ENCODE peak calls at places on chromosomes 3 and 15, in seven cellular contexts. One of them, this sample, is unnamed.

GRCh38 chr15:98954411-98954810 is 53.2 kb downstream of the PGPEP1L start:
- DNase-seq in trophoblast cell: no peak
- DNase-seq in neuronal stem cell: no peak
- DNase-seq in H1: no peak
- DNase-seq in mesendoderm: no peak
- DNase-seq in mesenchymal stem cell: peak
- DNase-seq in IMR-90: peak
- DNase-seq in this sample: no peak

GRCh38 chr3:59545369-59545768 is 495.5 kb upstream of the CFAP20DC start:
- DNase-seq in trophoblast cell: no peak
- DNase-seq in IMR-90: no peak
- DNase-seq in mesendoderm: peak
- DNase-seq in mesenchymal stem cell: no peak
- DNase-seq in neuronal stem cell: no peak
- DNase-seq in H1: no peak
- DNase-seq in this sample: no peak

GRCh38 chr15:35477853-35478252 is 68.1 kb downstream of the DPH6 start:
- DNase-seq in neuronal stem cell: no peak
- DNase-seq in mesendoderm: no peak
- DNase-seq in H1: no peak
- DNase-seq in mesenchymal stem cell: no peak
- DNase-seq in IMR-90: no peak
- DNase-seq in trophoblast cell: peak
- DNase-seq in this sample: no peak

GRCh38 chr15:86854186-86854585 is 774.5 kb downstream of the AGBL1 start:
- DNase-seq in IMR-90: no peak
- DNase-seq in trophoblast cell: no peak
- DNase-seq in mesendoderm: no peak
- DNase-seq in mesenchymal stem cell: no peak
- DNase-seq in neuronal stem cell: no peak
- DNase-seq in H1: no peak
- DNase-seq in this sample: no peak

GRCh38 chr3:55899887-55900286 is 412.8 kb upstream of the WNT5A start:
- DNase-seq in mesendoderm: peak
- DNase-seq in trophoblast cell: no peak
- DNase-seq in IMR-90: no peak
- DNase-seq in neuronal stem cell: no peak
- DNase-seq in H1: no peak
- DNase-seq in mesenchymal stem cell: peak
- DNase-seq in this sample: peak

GRCh38 chr3:28050895-28051294 is 190.5 kb upstream of the CMC1 start:
- DNase-seq in H1: no peak
- DNase-seq in trophoblast cell: peak
- DNase-seq in IMR-90: peak
- DNase-seq in mesenchymal stem cell: no peak
- DNase-seq in mesendoderm: no peak
- DNase-seq in neuronal stem cell: no peak
- DNase-seq in this sample: no peak

GRCh38 chr3:72812201-72812600 is 36.0 kb downstream of the SHQ1 start:
- DNase-seq in mesenchymal stem cell: no peak
- DNase-seq in mesendoderm: no peak
- DNase-seq in H1: no peak
- DNase-seq in neuronal stem cell: no peak
- DNase-seq in trophoblast cell: no peak
- DNase-seq in IMR-90: no peak
- DNase-seq in this sample: no peak

GRCh38 chr15:25478313-25478712 is 39.5 kb upstream of the UBE3A start:
- DNase-seq in H1: no peak
- DNase-seq in mesenchymal stem cell: no peak
- DNase-seq in trophoblast cell: no peak
- DNase-seq in neuronal stem cell: no peak
- DNase-seq in IMR-90: no peak
- DNase-seq in mesendoderm: no peak
- DNase-seq in this sample: no peak

GRCh38 chr3:113629941-113630340 is 66.5 kb downstream of the USF3 start:
- DNase-seq in mesendoderm: no peak
- DNase-seq in mesenchymal stem cell: no peak
- DNase-seq in H1: no peak
- DNase-seq in IMR-90: no peak
- DNase-seq in neuronal stem cell: no peak
- DNase-seq in trophoblast cell: no peak
- DNase-seq in this sample: no peak

GRCh38 chr3:181555681-181556080 is 156.0 kb upstream of the SOX2 start:
- DNase-seq in H1: no peak
- DNase-seq in IMR-90: no peak
- DNase-seq in mesendoderm: no peak
- DNase-seq in trophoblast cell: no peak
- DNase-seq in mesenchymal stem cell: no peak
- DNase-seq in neuronal stem cell: no peak
- DNase-seq in this sample: no peak

GRCh38 chr15:101296418-101297405 is 1.7 kb upstream of the SNRPA1 start:
- DNase-seq in mesenchymal stem cell: peak
- DNase-seq in neuronal stem cell: no peak
- DNase-seq in H1: no peak
- DNase-seq in IMR-90: peak
- DNase-seq in mesendoderm: no peak
- DNase-seq in trophoblast cell: no peak
- DNase-seq in this sample: no peak

GRCh38 chr3:160376681-160377080 is 22.3 kb downstream of the IFT80 start:
- DNase-seq in mesenchymal stem cell: no peak
- DNase-seq in mesendoderm: no peak
- DNase-seq in trophoblast cell: no peak
- DNase-seq in IMR-90: peak
- DNase-seq in H1: no peak
- DNase-seq in neuronal stem cell: no peak
- DNase-seq in this sample: no peak

GRCh38 chr3:101950510-101950909 is 101.2 kb downstream of the NFKBIZ start:
- DNase-seq in IMR-90: peak
- DNase-seq in mesendoderm: no peak
- DNase-seq in H1: no peak
- DNase-seq in trophoblast cell: no peak
- DNase-seq in mesenchymal stem cell: peak
- DNase-seq in neuronal stem cell: no peak
- DNase-seq in this sample: no peak

GRCh38 chr3:134311693-134312071 is 61.0 kb upstream of the RYK start:
- DNase-seq in trophoblast cell: no peak
- DNase-seq in IMR-90: no peak
- DNase-seq in neuronal stem cell: no peak
- DNase-seq in H1: no peak
- DNase-seq in mesenchymal stem cell: no peak
- DNase-seq in mesendoderm: no peak
- DNase-seq in this sample: peak

GRCh38 chr3:150149651-150150051 is 179.0 kb upstream of the PFN2 start:
- DNase-seq in mesenchymal stem cell: peak
- DNase-seq in IMR-90: peak
- DNase-seq in neuronal stem cell: no peak
- DNase-seq in trophoblast cell: peak
- DNase-seq in mesendoderm: no peak
- DNase-seq in H1: no peak
- DNase-seq in this sample: no peak

GRCh38 chr3:149527531-149528343 is 53.2 kb downstream of the TM4SF4 start:
- DNase-seq in mesenchymal stem cell: peak
- DNase-seq in H1: no peak
- DNase-seq in neuronal stem cell: no peak
- DNase-seq in mesendoderm: peak
- DNase-seq in IMR-90: peak
- DNase-seq in trophoblast cell: no peak
- DNase-seq in this sample: no peak

GRCh38 chr15:50083424-50084025 is 35.5 kb downstream of the ATP8B4 start:
- DNase-seq in mesendoderm: no peak
- DNase-seq in mesenchymal stem cell: no peak
- DNase-seq in H1: no peak
- DNase-seq in trophoblast cell: no peak
- DNase-seq in IMR-90: no peak
- DNase-seq in neuronal stem cell: no peak
- DNase-seq in this sample: no peak

GRCh38 chr3:167032267-167032876 is 347.7 kb downstream of the ZBBX start:
- DNase-seq in mesendoderm: peak
- DNase-seq in neuronal stem cell: peak
- DNase-seq in trophoblast cell: peak
- DNase-seq in H1: no peak
- DNase-seq in IMR-90: peak
- DNase-seq in mesenchymal stem cell: peak
- DNase-seq in this sample: no peak

GRCh38 chr3:21484323-21485154 is 266.5 kb downstream of the ZNF385D start:
- DNase-seq in H1: peak
- DNase-seq in mesendoderm: peak
- DNase-seq in IMR-90: peak
- DNase-seq in mesenchymal stem cell: peak
- DNase-seq in trophoblast cell: peak
- DNase-seq in neuronal stem cell: peak
- DNase-seq in this sample: peak

GRCh38 chr3:46705751-46706572 is 4.8 kb downstream of the TMIE start:
- DNase-seq in mesenchymal stem cell: peak
- DNase-seq in mesendoderm: peak
- DNase-seq in neuronal stem cell: no peak
- DNase-seq in IMR-90: peak
- DNase-seq in trophoblast cell: peak
- DNase-seq in H1: no peak
- DNase-seq in this sample: no peak

GRCh38 chr15:88932271-88932874 is 19.2 kb upstream of the MFGE8 start:
- DNase-seq in mesendoderm: no peak
- DNase-seq in neuronal stem cell: no peak
- DNase-seq in H1: no peak
- DNase-seq in mesenchymal stem cell: no peak
- DNase-seq in trophoblast cell: no peak
- DNase-seq in IMR-90: no peak
- DNase-seq in this sample: no peak

GRCh38 chr3:135238201-135238600 is 443.1 kb downstream of the EPHB1 start:
- DNase-seq in neuronal stem cell: no peak
- DNase-seq in mesenchymal stem cell: no peak
- DNase-seq in H1: no peak
- DNase-seq in trophoblast cell: no peak
- DNase-seq in mesendoderm: no peak
- DNase-seq in IMR-90: no peak
- DNase-seq in this sample: no peak

GRCh38 chr3:168024537-168024941 is 71.2 kb downstream of the GOLIM4 start:
- DNase-seq in H1: no peak
- DNase-seq in mesenchymal stem cell: peak
- DNase-seq in mesendoderm: no peak
- DNase-seq in IMR-90: peak
- DNase-seq in neuronal stem cell: no peak
- DNase-seq in trophoblast cell: peak
- DNase-seq in this sample: no peak

GRCh38 chr3:179716226-179716625 is 63.4 kb downstream of the USP13 start:
- DNase-seq in H1: no peak
- DNase-seq in mesenchymal stem cell: no peak
- DNase-seq in neuronal stem cell: no peak
- DNase-seq in IMR-90: no peak
- DNase-seq in trophoblast cell: no peak
- DNase-seq in mesendoderm: no peak
- DNase-seq in this sample: no peak

GRCh38 chr3:195098741-195099525 is 172.0 kb downstream of the XXYLT1 start:
- DNase-seq in trophoblast cell: no peak
- DNase-seq in mesendoderm: no peak
- DNase-seq in neuronal stem cell: no peak
- DNase-seq in mesenchymal stem cell: no peak
- DNase-seq in H1: no peak
- DNase-seq in IMR-90: no peak
- DNase-seq in this sample: no peak

GRCh38 chr15:98753726-98754125 is 105.4 kb downstream of the IGF1R start:
- DNase-seq in IMR-90: no peak
- DNase-seq in trophoblast cell: no peak
- DNase-seq in mesendoderm: no peak
- DNase-seq in H1: no peak
- DNase-seq in neuronal stem cell: peak
- DNase-seq in mesenchymal stem cell: no peak
- DNase-seq in this sample: no peak

GRCh38 chr3:76370749-76371148 is 585.4 kb upstream of the ZNF717 start:
- DNase-seq in mesendoderm: no peak
- DNase-seq in trophoblast cell: no peak
- DNase-seq in mesenchymal stem cell: no peak
- DNase-seq in neuronal stem cell: no peak
- DNase-seq in IMR-90: peak
- DNase-seq in H1: no peak
- DNase-seq in this sample: no peak

DNA sequence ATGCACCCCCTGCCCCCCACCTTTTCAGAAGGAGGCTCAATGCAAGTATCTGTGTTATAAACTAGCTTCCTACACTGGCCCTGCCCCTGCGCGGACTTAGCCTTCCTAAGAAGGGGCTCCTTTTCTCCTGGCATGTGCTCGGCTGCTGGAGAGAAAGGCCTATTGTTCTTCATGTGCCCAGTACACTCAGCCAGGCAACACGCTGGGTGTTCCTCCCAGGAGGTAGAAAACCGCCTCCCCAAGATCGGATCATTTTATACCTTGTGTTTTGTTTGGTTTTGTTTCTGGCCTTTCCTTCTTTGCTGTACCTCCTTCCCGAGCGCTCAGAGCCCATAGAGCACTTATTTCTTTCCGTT is 30.2 kb downstream of the CCNL1 start:
- DNase-seq in H1: no peak
- DNase-seq in neuronal stem cell: peak
- DNase-seq in mesendoderm: peak
- DNase-seq in IMR-90: no peak
- DNase-seq in mesenchymal stem cell: no peak
- DNase-seq in trophoblast cell: no peak
- DNase-seq in this sample: no peak
- H3K4ac ChIP-seq in H1: no peak
- H3K4ac ChIP-seq in neuronal stem cell: no peak
- H3K4ac ChIP-seq in mesendoderm: peak
- H3K4ac ChIP-seq in IMR-90: peak
- H3K4ac ChIP-seq in mesenchymal stem cell: no peak
- H3K4ac ChIP-seq in trophoblast cell: no peak
- H3K4ac ChIP-seq in this sample: no peak

DNA sequence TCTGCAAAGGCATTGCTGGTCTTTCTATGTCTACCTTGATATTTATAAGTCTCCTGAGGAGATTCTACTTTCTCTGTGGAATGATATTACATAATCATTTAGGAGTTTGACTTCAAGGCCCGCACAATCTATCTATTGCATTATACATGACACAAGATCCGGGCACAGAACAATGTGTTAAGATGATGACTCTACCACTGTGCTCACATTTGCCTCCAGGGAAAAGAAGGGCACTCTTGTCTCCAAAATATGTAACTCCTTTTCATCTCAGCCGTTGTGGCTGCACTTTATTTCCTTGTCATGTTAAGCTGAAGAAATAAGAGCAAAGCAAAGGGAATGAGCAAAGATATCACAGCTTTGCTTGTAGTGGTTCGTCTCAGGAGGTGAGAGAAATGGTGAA is 184.5 kb downstream of the P3H2 start:
- DNase-seq in H1: no peak
- DNase-seq in trophoblast cell: peak
- DNase-seq in mesenchymal stem cell: no peak
- DNase-seq in neuronal stem cell: no peak
- DNase-seq in IMR-90: no peak
- DNase-seq in mesendoderm: no peak
- DNase-seq in this sample: no peak
- H3K4me2 ChIP-seq in H1: no peak
- H3K4me2 ChIP-seq in trophoblast cell: no peak
- H3K4me2 ChIP-seq in mesenchymal stem cell: no peak
- H3K4me2 ChIP-seq in neuronal stem cell: no peak
- H3K4me2 ChIP-seq in IMR-90: no peak
- H3K4me2 ChIP-seq in mesendoderm: no peak
- H3K4me2 ChIP-seq in this sample: no peak

GRCh38 chr3:141557961-141558706 is 71.3 kb downstream of the RASA2 start:
- DNase-seq in mesenchymal stem cell: peak
- DNase-seq in mesendoderm: no peak
- DNase-seq in H1: no peak
- DNase-seq in trophoblast cell: no peak
- DNase-seq in IMR-90: no peak
- DNase-seq in neuronal stem cell: no peak
- DNase-seq in this sample: no peak
- H3K4ac ChIP-seq in mesenchymal stem cell: no peak
- H3K4ac ChIP-seq in mesendoderm: no peak
- H3K4ac ChIP-seq in H1: no peak
- H3K4ac ChIP-seq in trophoblast cell: no peak
- H3K4ac ChIP-seq in IMR-90: no peak
- H3K4ac ChIP-seq in neuronal stem cell: no peak
- H3K4ac ChIP-seq in this sample: no peak

GRCh38 chr15:48571510-48571909 is 74.0 kb downstream of the FBN1 start:
- DNase-seq in trophoblast cell: no peak
- DNase-seq in IMR-90: no peak
- DNase-seq in mesendoderm: no peak
- DNase-seq in H1: no peak
- DNase-seq in neuronal stem cell: no peak
- DNase-seq in mesenchymal stem cell: no peak
- DNase-seq in this sample: no peak
- H3K4me2 ChIP-seq in trophoblast cell: no peak
- H3K4me2 ChIP-seq in IMR-90: no peak
- H3K4me2 ChIP-seq in mesendoderm: no peak
- H3K4me2 ChIP-seq in H1: no peak
- H3K4me2 ChIP-seq in neuronal stem cell: no peak
- H3K4me2 ChIP-seq in mesenchymal stem cell: no peak
- H3K4me2 ChIP-seq in this sample: no peak

This sample was measured in H9.